ENCODE peak calls at places on chromosomes 12 and 14, in seven cellular contexts. Y is epithelial cell of proximal tubule, H is epithelial cell of esophagus, S is astrocyte of the cerebellum, O is left lung, K is mammary epithelial cell, F is fibroblast of mammary gland. U is an unnamed sample.

GRCh38 chr12:69966409-69966808 is 141.4 kb downstream of the MYRFL start:
- DNase-seq in Y (peak; percentile 63), H (peak; percentile 98), S (no peak), O (no peak), K (peak; percentile 96), F (peak; percentile 94), U (peak; percentile 65)

GRCh38 chr12:2853626-2854025 is 3.2 kb downstream of the TEX52 start:
- DNase-seq in Y (no peak), H (peak; percentile 66), S (peak; percentile 62), O (peak; percentile 88), K (peak; percentile 35), F (peak; percentile 70), U (peak; percentile 47)

GRCh38 chr12:28893365-28893764 is 255.7 kb upstream of the FAR2 start:
- DNase-seq in Y (no peak), H (no peak), S (no peak), O (no peak), K (no peak), F (peak; percentile 87), U (no peak)

GRCh38 chr12:125243811-125244210 is 178.6 kb downstream of the AACS start:
- DNase-seq in Y (no peak), H (no peak), S (no peak), O (no peak), K (no peak), F (no peak), U (no peak)

GRCh38 chr12:16245199-16245598 is 32.3 kb downstream of the SLC15A5 start:
- DNase-seq in Y (no peak), H (no peak), S (no peak), O (no peak), K (no peak), F (no peak), U (no peak)

GRCh38 chr12:128959931-128960330 is 106.7 kb downstream of the GLT1D1 start:
- DNase-seq in Y (no peak), H (no peak), S (no peak), O (no peak), K (no peak), F (no peak), U (no peak)

GRCh38 chr12:85448548-85449139 is 168.6 kb downstream of the ALX1 start:
- DNase-seq in Y (no peak), H (peak; percentile 32), S (peak; percentile 9), O (no peak), K (no peak), F (peak; percentile 15), U (no peak)

GRCh38 chr12:123075591-123076171 is 75.2 kb downstream of the PITPNM2 start:
- DNase-seq in Y (no peak), H (peak; percentile 29), S (no peak), O (peak; percentile 66), K (no peak), F (no peak), U (no peak)

GRCh38 chr14:52801014-52801708 is 9.8 kb upstream of the GNPNAT1 start:
- DNase-seq in Y (no peak), H (peak; percentile 66), S (peak; percentile 16), O (no peak), K (no peak), F (peak; percentile 96), U (no peak)

GRCh38 chr14:101733211-101733610 is 28.3 kb upstream of the PPP2R5C start:
- DNase-seq in Y (no peak), H (peak; percentile 77), S (no peak), O (no peak), K (peak; percentile 82), F (peak; percentile 78), U (peak; percentile 35)

GRCh38 chr14:104135904-104136471 is 2.4 kb upstream of the KIF26A start:
- DNase-seq in Y (no peak), H (no peak), S (no peak), O (peak; percentile 67), K (no peak), F (no peak), U (no peak)

GRCh38 chr12:5160827-5161226 is 117.1 kb downstream of the KCNA5 start:
- DNase-seq in Y (no peak), H (no peak), S (no peak), O (no peak), K (no peak), F (no peak), U (no peak)
- H3K4me3 ChIP-seq in Y (no peak overlapping the region), H (no peak overlapping the region), S (no peak overlapping the region), O (no peak overlapping the region), K (no peak overlapping the region), F (no peak overlapping the region), U (no peak overlapping the region)

GRCh38 chr14:69756298-69756697 is 10.6 kb upstream of the SRSF5 start:
- DNase-seq in Y (no peak), H (no peak), S (no peak), O (no peak), K (no peak), F (no peak), U (peak; percentile 22)
- TF ChIP-seq CTCF in Y (no peak), H (no peak), S (no peak), O (no peak), K (no peak), F (no peak), U (no peak)

GRCh38 chr12:83470749-83471148 is 784.0 kb downstream of the TMTC2 start:
- DNase-seq in Y (no peak), H (no peak), S (no peak), O (no peak), K (no peak), F (no peak), U (no peak)
- H3K4me3 ChIP-seq in Y (no peak overlapping the region), H (no peak overlapping the region), S (no peak overlapping the region), O (no peak overlapping the region), K (no peak overlapping the region), F (no peak overlapping the region), U (no peak overlapping the region)

GRCh38 chr14:50542941-50543418 is 10.6 kb upstream of the MAP4K5 start:
- DNase-seq in Y (no peak), H (peak; percentile 84), S (no peak), O (no peak), K (peak; percentile 60), F (peak; percentile 68), U (no peak)
- TF ChIP-seq CTCF in Y (peak; percentile 63), H (peak; percentile 63), S (peak; percentile 51), O (peak; percentile 31), K (peak; percentile 63), F (peak; percentile 57), U (peak; percentile 49)

DNA sequence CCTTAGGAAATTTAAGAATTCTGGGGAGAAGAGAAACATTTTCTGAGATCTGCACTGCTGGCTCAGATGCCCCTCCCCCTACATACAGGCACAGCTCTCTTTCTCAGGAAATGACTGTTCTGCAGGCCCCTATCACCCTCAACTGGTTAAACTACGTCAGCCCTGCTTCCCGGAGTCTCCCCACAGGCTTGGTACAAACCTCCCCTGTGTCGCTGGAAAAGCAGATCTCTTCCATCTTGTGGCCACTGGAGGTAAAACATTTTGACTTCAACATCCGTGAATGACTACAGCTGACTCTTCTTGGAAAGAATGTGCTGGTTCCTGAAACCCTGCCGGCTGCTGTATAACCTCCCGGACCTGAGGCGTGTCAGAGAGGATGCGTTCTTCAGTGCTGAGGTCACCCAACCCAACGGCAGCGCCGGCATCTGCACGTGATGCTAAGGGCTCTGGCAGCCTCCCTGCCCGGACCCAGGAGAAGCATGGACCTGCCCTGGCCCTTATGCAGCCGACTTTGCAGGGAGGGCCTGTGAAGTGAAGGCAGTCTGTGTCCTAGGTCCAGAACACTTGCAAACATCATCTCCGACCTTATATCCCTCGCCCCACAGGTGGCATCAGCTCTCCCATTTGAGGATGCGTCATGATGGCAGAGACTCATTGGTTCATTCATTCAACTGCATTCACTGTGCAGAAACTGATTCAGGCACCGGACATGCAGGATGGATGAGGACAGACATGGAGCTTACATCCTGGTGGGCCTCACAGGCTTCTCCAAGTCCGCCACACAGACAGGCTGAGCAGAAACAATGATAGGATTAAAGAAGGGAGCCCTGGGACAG is 129.2 kb downstream of the GCH1 start:
- DNase-seq in Y (peak; percentile 98), H (peak; percentile 99), S (peak; percentile 99), O (peak; percentile 88), K (peak; percentile 99), F (peak; percentile 100), U (peak; percentile 100)
- H3K4me3 ChIP-seq in Y (peak overlapping the region; percentile 12), H (no peak overlapping the region), S (peak overlapping the region; percentile 2), O (no peak overlapping the region), K (no peak overlapping the region), F (peak overlapping the region; percentile 9), U (peak overlapping the region; percentile 12)

DNA sequence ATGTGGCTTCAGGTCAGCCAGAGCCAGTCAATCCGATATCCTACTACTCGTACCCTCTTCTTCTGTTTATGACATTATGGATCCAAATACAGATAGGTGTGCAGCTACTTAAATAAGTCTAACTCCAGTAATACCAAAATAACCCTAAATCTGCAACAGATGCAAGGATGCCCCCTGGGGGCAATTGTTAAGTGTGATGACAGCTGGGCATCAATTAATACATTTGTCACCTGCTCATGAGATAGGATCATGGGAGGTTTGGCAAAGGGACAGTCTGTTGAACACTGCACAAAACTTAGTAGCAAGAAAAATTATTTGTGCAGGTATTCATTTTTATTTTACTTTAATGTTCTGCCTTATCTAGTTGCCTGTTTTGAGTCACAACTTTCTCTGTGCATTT is 83.2 kb downstream of the SLC38A6 start:
- DNase-seq in Y (no peak), H (no peak), S (no peak), O (no peak), K (no peak), F (no peak), U (no peak)
- TF ChIP-seq CTCF in Y (peak; percentile 29), H (no peak), S (no peak), O (no peak), K (no peak), F (no peak), U (no peak)

GRCh38 chr12:52037248-52037861 is 13.9 kb upstream of the NR4A1 start:
- DNase-seq in Y (no peak), H (peak; percentile 20), S (no peak), O (peak; percentile 82), K (no peak), F (peak; percentile 54), U (no peak)
- H3K4me3 ChIP-seq in Y (peak overlapping the region; percentile 59), H (peak overlapping the region; percentile 13), S (peak overlapping the region; percentile 61), O (peak overlapping the region; percentile 68), K (peak overlapping the region; percentile 37), F (peak overlapping the region; percentile 56), U (peak overlapping the region; percentile 76)

DNA sequence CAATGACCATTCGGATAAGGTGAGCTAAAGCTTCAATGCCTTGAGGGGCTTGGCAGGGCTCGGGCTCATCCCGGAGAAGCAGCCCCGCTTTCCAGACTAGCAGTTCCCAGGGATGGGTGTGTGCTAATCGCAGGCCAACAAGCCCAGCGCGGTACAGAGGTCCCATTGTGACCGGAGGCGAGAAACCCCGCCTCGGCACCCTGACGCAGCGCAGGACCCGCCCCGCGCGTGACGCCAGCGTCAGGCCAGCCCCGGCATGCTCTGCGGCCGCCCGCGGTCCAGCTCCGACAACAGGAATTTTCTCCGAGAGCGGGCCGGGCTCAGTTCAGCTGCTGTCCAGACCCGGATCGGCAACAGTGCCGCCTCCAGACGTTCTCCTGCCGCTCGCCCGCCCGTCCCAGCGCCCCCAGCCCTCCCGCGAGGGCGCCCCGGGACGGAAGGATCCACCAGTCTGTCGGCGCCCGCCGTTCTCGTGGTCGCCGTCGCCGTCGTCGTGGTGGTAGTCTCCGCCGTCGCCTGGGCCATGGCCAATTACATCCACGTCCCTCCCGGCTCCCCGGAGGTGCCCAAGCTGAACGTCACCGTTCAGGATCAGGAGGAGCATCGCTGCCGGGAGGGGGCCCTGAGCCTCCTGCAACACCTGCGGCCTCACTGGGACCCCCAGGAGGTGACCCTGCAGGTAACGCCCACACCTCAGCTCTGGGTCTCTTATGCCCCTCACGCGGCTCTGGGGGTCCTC is at the start of gene ETNK1:
- DNase-seq in Y (peak; percentile 36), H (peak; percentile 96), S (peak; percentile 83), O (peak; percentile 100), K (peak; percentile 97), F (peak; percentile 90), U (peak; percentile 47)
- TF ChIP-seq CTCF in Y (no peak), H (no peak), S (no peak), O (no peak), K (no peak), F (no peak), U (no peak)